ENCODE peak calls at places on chromosomes 5 and 9, in four cellular contexts. J is prostate gland, Q is Peyer's patch, S is Karpas-422. M is an unnamed sample. For H3K27me3 and H3K4me1, the result is how much of the 10 kb centered on the place peaks cover.

GRCh38 chr5:176660860-176661641 is 13.8 kb downstream of the TSPAN17 start:
- DNase-seq in J (peak), Q (peak), S (peak), M (peak)

GRCh38 chr9:124511891-124512805 is 4.9 kb upstream of the NR5A1 start:
- DNase-seq in J (no peak), Q (no peak), S (no peak), M (no peak)

GRCh38 chr5:135979510-135979909 is 24.7 kb upstream of the LECT2 start:
- DNase-seq in J (no peak), Q (no peak), S (no peak), M (no peak)

GRCh38 chr9:119667163-119667562 is 297.9 kb upstream of the BRINP1 start:
- DNase-seq in J (no peak), Q (no peak), S (no peak), M (no peak)

GRCh38 chr5:74579215-74579614 is 61.3 kb downstream of the ENC1 start:
- DNase-seq in J (no peak), Q (peak), S (no peak), M (no peak)

GRCh38 chr5:171863928-171864327 is 78.3 kb downstream of the SMIM23 start:
- DNase-seq in J (no peak), Q (no peak), S (no peak), M (no peak)

GRCh38 chr9:88567870-88568269 is 32.9 kb downstream of the NXNL2 start:
- DNase-seq in J (no peak), Q (no peak), S (no peak), M (no peak)

GRCh38 chr9:98808411-98808815 is 943 bp downstream of the GALNT12 start:
- DNase-seq in J (no peak), Q (no peak), S (no peak), M (peak)

GRCh38 chr5:66469684-66470083 is 126.5 kb upstream of the MAST4 start:
- DNase-seq in J (no peak), Q (no peak), S (no peak), M (no peak)

GRCh38 chr5:58410441-58410840 is 49.4 kb downstream of the PLK2 start:
- DNase-seq in J (no peak), Q (no peak), S (no peak), M (no peak)

GRCh38 chr5:158639876-158640570 is 459.7 kb downstream of the EBF1 start:
- DNase-seq in J (no peak), Q (no peak), S (no peak), M (no peak)

GRCh38 chr5:42756630-42757601 is at the start of gene CCDC152:
- DNase-seq in J (no peak), Q (no peak), S (peak), M (peak)

GRCh38 chr5:12330381-12330780 is 426.1 kb upstream of the CTNND2 start:
- DNase-seq in J (no peak), Q (no peak), S (no peak), M (no peak)

GRCh38 chr5:172768573-172769323 is 2.2 kb downstream of the DUSP1 start:
- DNase-seq in J (no peak), Q (no peak), S (no peak), M (peak)

GRCh38 chr5:105554613-105555169 is 1992.1 kb upstream of the NUDT12 start:
- DNase-seq in J (no peak), Q (no peak), S (no peak), M (no peak)

GRCh38 chr5:158414780-158415179 is 555.8 kb upstream of the CLINT1 start:
- DNase-seq in J (no peak), Q (no peak), S (no peak), M (no peak)

GRCh38 chr5:124825250-124825982 is 79.0 kb upstream of the ZNF608 start:
- DNase-seq in J (no peak), Q (peak), S (peak), M (no peak)

GRCh38 chr9:130021123-130021522 is 21.9 kb downstream of the FNBP1 start:
- DNase-seq in J (no peak), Q (no peak), S (no peak), M (no peak)

GRCh38 chr9:99173570-99174504 is 47.9 kb downstream of the ALG2 start:
- DNase-seq in J (no peak), Q (no peak), S (no peak), M (no peak)

GRCh38 chr5:1033178-1033577 is 24.6 kb downstream of the NKD2 start:
- DNase-seq in J (no peak), Q (no peak), S (no peak), M (no peak)

GRCh38 chr5:175365866-175366265 is 78.1 kb downstream of the DRD1 start:
- DNase-seq in J (no peak), Q (no peak), S (no peak), M (no peak)

GRCh38 chr9:12708562-12709298 is 15.5 kb downstream of the TYRP1 start:
- DNase-seq in J (no peak), Q (no peak), S (no peak), M (no peak)

GRCh38 chr9:106755727-106756126 is 107.2 kb upstream of the ZNF462 start:
- DNase-seq in J (peak), Q (no peak), S (no peak), M (peak)

GRCh38 chr9:36924071-36924470 is 110.0 kb downstream of the PAX5 start:
- DNase-seq in J (no peak), Q (no peak), S (no peak), M (peak)

GRCh38 chr9:126773004-126773607 is 31.7 kb upstream of the ZBTB43 start:
- DNase-seq in J (no peak), Q (no peak), S (peak), M (no peak)

GRCh38 chr9:98101868-98102273 is 17.2 kb downstream of the TRIM14 start:
- DNase-seq in J (no peak), Q (peak), S (peak), M (no peak)

DNA sequence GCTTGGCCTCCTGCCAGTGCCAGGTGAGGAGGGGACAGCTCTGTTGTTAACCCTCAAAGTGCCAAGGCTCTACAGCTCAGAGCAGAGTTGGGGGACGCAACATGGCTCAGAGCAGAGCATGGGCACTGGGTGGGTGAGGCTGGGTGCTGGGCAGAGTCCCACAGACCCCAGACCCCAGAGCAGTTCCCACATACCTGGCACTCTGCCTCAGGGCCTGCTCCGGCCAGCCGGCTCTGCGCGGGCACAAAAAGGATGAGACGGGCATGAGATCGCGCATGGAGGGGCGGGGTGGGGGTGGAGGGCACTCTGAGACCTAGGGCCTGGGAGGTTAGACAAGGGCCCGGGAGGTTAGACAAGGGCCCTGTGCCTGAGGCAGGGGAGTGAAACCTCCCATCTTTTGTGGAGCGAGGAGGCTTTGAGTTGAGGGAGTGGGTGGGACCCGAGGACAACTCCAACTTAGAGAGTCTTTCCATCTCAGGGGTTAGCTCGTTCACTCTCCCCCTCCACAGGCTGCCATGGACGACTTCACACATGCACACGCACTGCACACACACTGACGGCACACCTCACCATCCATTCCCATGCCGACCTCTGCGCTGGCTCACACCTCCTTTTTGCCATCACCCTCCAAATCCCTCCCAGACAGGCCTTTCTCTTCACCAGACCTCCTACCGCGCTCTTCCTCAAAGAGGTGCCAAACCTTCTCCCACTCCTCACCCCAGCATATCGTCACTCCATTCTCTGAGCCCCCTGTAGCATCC is 22.0 kb downstream of the PCDH1 start:
- DNase-seq in J (no peak), Q (no peak), S (no peak), M (no peak)
- H3K27me3 ChIP-seq in J (under half), Q (under half), S (under half), M (under half)

GRCh38 chr9:116483622-116484482 is 203.3 kb upstream of the TRIM32 start:
- DNase-seq in J (no peak), Q (no peak), S (no peak), M (no peak)
- H3K4me1 ChIP-seq in J (under half), Q (under half), S (under half), M (under half)

DNA sequence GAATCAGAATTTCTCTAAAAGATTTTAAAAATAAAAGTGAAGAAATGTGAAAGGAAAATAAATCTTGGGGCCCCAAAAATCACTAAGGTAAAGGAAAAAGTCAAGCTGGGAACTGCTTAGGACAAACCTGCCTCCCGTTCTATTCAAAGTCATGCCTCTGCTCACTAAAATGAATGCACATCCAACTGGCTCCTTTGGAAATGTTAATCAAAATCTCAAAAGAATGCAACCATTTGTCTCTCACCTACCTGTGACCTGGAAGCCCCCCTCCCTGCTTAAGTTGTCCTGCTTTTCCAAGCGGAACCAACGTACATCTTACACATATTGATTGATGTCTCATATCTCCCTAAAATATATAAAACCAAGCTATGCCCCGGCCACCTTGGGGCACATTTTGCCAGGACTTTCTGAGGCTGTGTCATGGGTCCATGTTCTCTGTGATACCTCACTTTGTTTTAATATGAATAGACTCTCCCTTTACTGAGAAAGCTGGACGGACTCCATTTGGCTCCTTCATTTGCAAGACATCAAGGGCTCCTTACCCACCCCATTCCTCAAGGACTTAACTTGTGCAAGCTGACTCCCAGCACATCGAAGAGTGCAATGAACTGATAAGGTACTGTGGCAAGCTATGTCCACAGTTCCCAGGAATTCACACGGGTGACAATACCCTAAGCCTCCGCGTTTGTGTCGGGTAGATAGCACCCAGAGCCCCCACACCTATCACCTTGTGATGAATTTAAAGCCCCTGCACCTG is 164.4 kb downstream of the SMC2 start:
- DNase-seq in J (no peak), Q (no peak), S (no peak), M (no peak)
- H3K4me3 ChIP-seq in J (no peak), Q (no peak), S (no peak), M (no peak)

GRCh38 chr9:131800885-131801284 is 61.0 kb upstream of the RAPGEF1 start:
- DNase-seq in J (no peak), Q (no peak), S (no peak), M (no peak)

GRCh38 chr9:131800366-131800765 is 60.5 kb upstream of the RAPGEF1 start:
- DNase-seq in J (no peak), Q (no peak), S (no peak), M (no peak)

GRCh38 chr9:131799177-131799823 is 59.4 kb upstream of the RAPGEF1 start:
- DNase-seq in J (peak), Q (no peak), S (peak), M (peak)

GRCh38 chr9:131803758-131804411 is 64.0 kb upstream of the RAPGEF1 start:
- DNase-seq in J (no peak), Q (no peak), S (no peak), M (no peak)

DNA sequence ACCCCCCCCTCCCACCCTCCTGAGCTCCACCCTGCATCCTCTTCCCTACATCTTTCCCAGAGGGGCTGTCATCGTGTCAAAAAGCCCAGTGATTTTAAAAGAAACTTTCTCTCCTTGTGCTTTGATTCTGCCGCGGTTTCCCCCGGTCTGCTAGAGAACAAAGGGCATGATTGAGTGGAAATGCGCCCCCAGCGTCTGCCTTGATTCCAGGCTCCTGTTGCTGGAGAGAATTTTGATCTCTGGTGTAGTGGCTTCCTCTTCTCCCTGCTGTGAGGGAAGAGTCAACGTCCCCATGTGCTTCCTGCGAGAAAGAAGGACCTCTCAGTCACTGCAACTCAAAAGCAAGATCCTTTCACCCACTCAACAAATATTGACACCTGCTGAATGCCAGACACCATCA is 61.9 kb upstream of the RAPGEF1 start:
- DNase-seq in J (no peak), Q (no peak), S (no peak), M (no peak)
- H3K27me3 ChIP-seq in J (under half), Q (under half), S (under half), M (under half)

DNA sequence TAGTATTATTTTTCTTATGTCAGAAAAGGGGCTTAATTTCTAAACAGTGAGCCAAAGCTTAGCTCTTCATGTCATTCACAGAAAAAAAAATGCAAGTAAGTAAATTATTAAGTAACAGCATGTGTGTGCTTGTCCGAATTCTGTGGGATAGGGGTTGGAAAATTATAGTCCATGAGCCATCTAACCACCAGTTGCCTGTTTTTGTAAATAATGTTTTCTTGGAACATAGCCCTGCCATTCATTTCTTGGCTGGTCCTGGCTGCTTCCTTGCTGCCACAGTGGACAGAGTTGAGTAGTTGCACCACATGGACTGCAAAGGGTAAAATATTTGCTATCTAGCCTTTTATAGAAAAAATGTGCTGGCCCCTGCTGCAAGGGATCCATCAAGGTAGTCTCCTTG is 513.7 kb upstream of the WWC1 start:
- DNase-seq in J (no peak), Q (no peak), S (no peak), M (no peak)
- H3K4me1 ChIP-seq in J (under half), Q (under half), S (under half), M (under half)

DNA sequence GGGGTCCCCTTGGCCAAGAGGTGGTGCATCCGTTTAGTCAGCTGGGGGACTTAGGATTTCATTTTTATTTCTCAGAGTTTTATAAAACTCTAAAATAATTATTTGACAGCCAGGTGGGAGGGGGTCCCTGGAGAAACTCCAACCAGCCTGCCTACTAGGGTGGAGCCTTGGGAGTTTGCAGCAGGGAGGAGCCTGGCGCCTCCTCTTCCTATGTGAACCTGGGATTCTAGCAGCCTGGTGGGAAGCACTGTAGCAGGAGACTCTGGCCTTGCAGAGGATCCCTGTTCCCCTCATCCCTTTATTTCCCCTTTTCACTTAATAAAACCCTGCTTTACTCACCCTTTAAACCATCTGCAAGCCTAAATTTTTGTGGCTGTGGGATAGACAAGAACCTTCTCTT is 50.8 kb downstream of the FXN start:
- DNase-seq in J (no peak), Q (no peak), S (no peak), M (no peak)
- H3K4me3 ChIP-seq in J (no peak), Q (no peak), S (no peak), M (no peak)

M was measured in body of pancreas.